ENCODE peak calls at places on chromosomes 13 and 19, in ten cellular contexts. T, X, K, U, F, D, H, J, B and O are unnamed samples.

GRCh38 chr19:37997911-37998344 is 90.9 kb downstream of the SIPA1L3 start:
- DNase-seq in T (no peak), X (no peak), K (no peak), U (no peak), F (peak; percentile 91), D (peak; percentile 83), H (no peak), J (no peak), B (peak; percentile 60), O (no peak)

GRCh38 chr13:112729408-112729807 is 39.6 kb downstream of the ATP11A start:
- DNase-seq in T (no peak), X (no peak), K (no peak), U (no peak), F (no peak), D (no peak), H (no peak), J (no peak), B (no peak), O (no peak)

GRCh38 chr13:78881746-78882145 is 222.8 kb upstream of the OBI1 start:
- DNase-seq in T (no peak), X (no peak), K (peak; percentile 93), U (no peak), F (no peak), D (no peak), H (no peak), J (no peak), B (no peak), O (no peak)

GRCh38 chr19:34983786-34984185 is 16.3 kb upstream of the GRAMD1A start:
- DNase-seq in T (no peak), X (no peak), K (no peak), U (no peak), F (no peak), D (no peak), H (no peak), J (no peak), B (no peak), O (no peak)

GRCh38 chr19:41456342-41456918 is 13.5 kb downstream of the ERICH4 start:
- DNase-seq in T (no peak), X (no peak), K (no peak), U (no peak), F (no peak), D (peak; percentile 24), H (no peak), J (no peak), B (no peak), O (no peak)

GRCh38 chr19:35292986-35293732 is 1.2 kb downstream of the MAG start:
- DNase-seq in T (no peak), X (no peak), K (no peak), U (no peak), F (no peak), D (no peak), H (peak; percentile 65), J (no peak), B (no peak), O (no peak)

GRCh38 chr19:56167064-56167578 is 8.7 kb upstream of the GALP start:
- DNase-seq in T (no peak), X (no peak), K (no peak), U (no peak), F (peak; percentile 38), D (no peak), H (no peak), J (no peak), B (no peak), O (no peak)

GRCh38 chr13:50617134-50617721 is 226.3 kb downstream of the DLEU7 start:
- DNase-seq in T (no peak), X (no peak), K (no peak), U (no peak), F (no peak), D (peak; percentile 61), H (no peak), J (no peak), B (peak; percentile 25), O (no peak)

GRCh38 chr13:98869408-98870090 is 108.3 kb downstream of the DOCK9 start:
- DNase-seq in T (no peak), X (no peak), K (no peak), U (no peak), F (peak; percentile 40), D (no peak), H (no peak), J (no peak), B (no peak), O (no peak)

GRCh38 chr19:14871619-14872230 is 14.2 kb downstream of the OR7A17 start:
- DNase-seq in T (no peak), X (no peak), K (peak; percentile 6), U (no peak), F (peak; percentile 6), D (no peak), H (peak; percentile 34), J (no peak), B (peak; percentile 8), O (no peak)

GRCh38 chr13:35631666-35632065 is 155.2 kb upstream of the MAB21L1 start:
- DNase-seq in T (no peak), X (no peak), K (no peak), U (no peak), F (no peak), D (no peak), H (no peak), J (no peak), B (no peak), O (no peak)

GRCh38 chr13:25890671-25891212 is 161.1 kb downstream of the SHISA2 start:
- DNase-seq in T (no peak), X (no peak), K (no peak), U (no peak), F (peak; percentile 67), D (no peak), H (no peak), J (no peak), B (no peak), O (no peak)

GRCh38 chr19:33366917-33367316 is 6.6 kb upstream of the CEBPG start:
- DNase-seq in T (no peak), X (no peak), K (no peak), U (no peak), F (peak; percentile 38), D (no peak), H (no peak), J (no peak), B (no peak), O (no peak)

GRCh38 chr13:75864718-75865117 is 228.6 kb downstream of the LMO7 start:
- DNase-seq in T (no peak), X (no peak), K (no peak), U (no peak), F (peak; percentile 88), D (peak; percentile 24), H (no peak), J (no peak), B (peak; percentile 28), O (no peak)

GRCh38 chr19:29268103-29268502 is 55.2 kb upstream of the UQCRFS1 start:
- DNase-seq in T (no peak), X (no peak), K (no peak), U (peak; percentile 74), F (no peak), D (no peak), H (no peak), J (no peak), B (no peak), O (peak; percentile 71)

GRCh38 chr19:41998246-41999020 is 4.4 kb upstream of the ATP1A3 start:
- DNase-seq in T (no peak), X (no peak), K (peak; percentile 21), U (peak; percentile 85), F (peak; percentile 58), D (peak; percentile 6), H (no peak), J (no peak), B (peak; percentile 71), O (no peak)